ENCODE peak calls at places on chromosome 3, in eight cellular contexts. J is AG09319; E is heart left ventricle; O is foreskin fibroblast; W is mucosa of descending colon; Z is left ventricle myocardium inferior; D is WTC11; Q is CD4-positive, alpha-beta T cell. H is an unnamed sample.

GRCh38 chr3:73228425-73228824 is 167.0 kb downstream of the EBLN2 start:
- DNase-seq in J (no peak), E (no peak), O (no peak), W (no peak), Z (no peak), D (no peak), Q (no peak), H (no peak)

GRCh38 chr3:80675790-80676189 is 908.0 kb upstream of the ROBO1 start:
- DNase-seq in J (no peak), E (no peak), O (no peak), W (no peak), Z (no peak), D (no peak), Q (no peak), H (no peak)

GRCh38 chr3:194404365-194405140 is 5.5 kb upstream of the GP5 start:
- DNase-seq in J (peak; percentile 31), E (no peak), O (peak; percentile 78), W (peak; percentile 88), Z (no peak), D (no peak), Q (peak; percentile 30), H (no peak)

GRCh38 chr3:68889328-68889727 is 43.0 kb downstream of the TAFA4 start:
- DNase-seq in J (no peak), E (no peak), O (no peak), W (no peak), Z (no peak), D (no peak), Q (no peak), H (no peak)

GRCh38 chr3:129051776-129052400 is 8.7 kb upstream of the GP9 start:
- DNase-seq in J (no peak), E (no peak), O (no peak), W (peak; percentile 57), Z (peak; percentile 43), D (no peak), Q (no peak), H (no peak)

GRCh38 chr3:147521646-147522045 is 112.5 kb downstream of the ZIC1 start:
- DNase-seq in J (no peak), E (no peak), O (peak; percentile 52), W (no peak), Z (no peak), D (no peak), Q (no peak), H (no peak)

GRCh38 chr3:113084777-113085176 is 94.0 kb downstream of the GTPBP8 start:
- DNase-seq in J (peak; percentile 93), E (peak; percentile 39), O (peak; percentile 85), W (peak; percentile 35), Z (peak; percentile 20), D (no peak), Q (no peak), H (no peak)

GRCh38 chr3:34444137-34444536 is 645.7 kb downstream of the PDCD6IP start:
- DNase-seq in J (no peak), E (no peak), O (no peak), W (no peak), Z (no peak), D (no peak), Q (no peak), H (no peak)

GRCh38 chr3:104281713-104282112 is 1085.0 kb upstream of the ALCAM start:
- DNase-seq in J (no peak), E (no peak), O (no peak), W (no peak), Z (no peak), D (no peak), Q (no peak), H (no peak)

GRCh38 chr3:45596290-45596791 is 1.8 kb downstream of the LIMD1 start:
- DNase-seq in J (no peak), E (no peak), O (no peak), W (peak; percentile 35), Z (no peak), D (no peak), Q (no peak), H (no peak)

GRCh38 chr3:88307666-88308065 is 157.9 kb downstream of the C3orf38 start:
- DNase-seq in J (no peak), E (no peak), O (no peak), W (no peak), Z (no peak), D (peak; percentile 70), Q (no peak), H (no peak)

GRCh38 chr3:11014253-11014652 is 21.7 kb downstream of the SLC6A1 start:
- DNase-seq in J (no peak), E (no peak), O (no peak), W (no peak), Z (no peak), D (no peak), Q (no peak), H (no peak)

GRCh38 chr3:112640864-112641751 is at the start of gene CCDC80:
- DNase-seq in J (no peak), E (no peak), O (peak; percentile 90), W (no peak), Z (no peak), D (no peak), Q (no peak), H (no peak)

GRCh38 chr3:53083496-53083895 is 37.6 kb upstream of the SFMBT1 start:
- DNase-seq in J (peak; percentile 59), E (peak; percentile 87), O (peak; percentile 92), W (no peak), Z (peak; percentile 73), D (no peak), Q (no peak), H (no peak)

GRCh38 chr3:53162672-53163458 is 1.9 kb downstream of the PRKCD start:
- DNase-seq in J (no peak), E (no peak), O (peak; percentile 36), W (peak; percentile 63), Z (no peak), D (no peak), Q (peak; percentile 32), H (no peak)

GRCh38 chr3:187746479-187747335 is 1.4 kb upstream of the BCL6 start:
- DNase-seq in J (no peak), E (no peak), O (peak; percentile 52), W (no peak), Z (no peak), D (no peak), Q (no peak), H (no peak)

GRCh38 chr3:44762170-44762677 is 630 bp downstream of the KIF15 start:
- DNase-seq in J (no peak), E (no peak), O (peak; percentile 32), W (no peak), Z (no peak), D (no peak), Q (no peak), H (no peak)

GRCh38 chr3:175336406-175337133 is 477.4 kb downstream of the NAALADL2 start:
- DNase-seq in J (no peak), E (no peak), O (no peak), W (peak; percentile 36), Z (no peak), D (no peak), Q (no peak), H (no peak)

GRCh38 chr3:128851601-128852000 is 27.8 kb upstream of the ACAD9 start:
- DNase-seq in J (no peak), E (no peak), O (no peak), W (no peak), Z (no peak), D (no peak), Q (no peak), H (no peak)

GRCh38 chr3:158402590-158402989 is 168.4 kb upstream of the MLF1 start:
- DNase-seq in J (no peak), E (no peak), O (no peak), W (no peak), Z (no peak), D (no peak), Q (no peak), H (no peak)

GRCh38 chr3:56894912-56895431 is 93.2 kb upstream of the ARHGEF3 start:
- DNase-seq in J (no peak), E (no peak), O (peak; percentile 23), W (no peak), Z (no peak), D (no peak), Q (peak; percentile 17), H (no peak)

DNA sequence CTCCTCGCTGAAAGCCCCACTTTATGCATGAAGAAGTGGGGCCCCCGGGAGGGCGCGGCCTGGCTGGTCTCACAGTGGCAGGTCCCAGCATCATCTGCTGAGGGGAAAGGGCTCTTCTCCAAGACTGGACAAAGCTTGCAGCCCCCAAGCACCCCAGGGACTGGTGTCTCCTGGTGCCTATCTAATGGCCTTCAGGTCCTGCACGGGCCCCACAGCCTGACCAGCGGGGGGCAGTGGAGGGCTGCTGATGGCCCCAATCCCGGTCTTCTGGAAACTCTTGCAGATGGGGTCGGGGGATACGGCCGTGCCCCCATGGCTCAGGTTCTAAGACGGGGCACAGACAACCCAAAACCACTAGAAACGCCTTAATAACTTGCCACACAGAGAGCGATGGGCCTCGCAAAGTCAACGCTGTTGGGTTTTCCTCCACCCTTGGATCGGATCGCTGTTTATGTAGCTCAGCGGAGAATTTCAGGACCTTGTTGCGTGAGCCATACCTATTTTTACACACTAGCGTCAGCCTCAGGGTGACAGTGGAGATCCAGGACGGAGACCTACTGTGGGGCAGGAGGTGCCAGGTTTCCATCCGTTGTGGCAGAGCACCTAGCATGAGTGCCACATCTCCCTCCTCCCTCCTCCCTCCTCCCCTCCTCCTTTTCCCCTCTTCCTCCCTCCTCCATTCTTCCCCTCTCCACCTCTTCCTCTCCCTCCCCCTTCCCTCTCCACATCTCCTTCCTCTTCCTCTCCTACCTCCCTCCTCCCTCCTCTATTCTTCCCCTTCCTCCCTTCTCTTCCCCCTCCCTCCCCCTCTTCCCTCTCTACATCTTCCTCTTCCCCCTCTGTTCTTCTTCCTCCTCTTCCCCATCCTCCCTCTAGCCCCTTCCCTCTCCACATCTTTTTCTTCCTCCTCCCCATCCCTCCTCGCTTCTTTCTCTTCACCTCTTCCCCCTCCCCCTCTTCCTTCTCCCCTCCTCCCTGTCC is 79.3 kb upstream of the ALDH1L1 start:
- DNase-seq in J (peak; percentile 8), E (peak; percentile 89), O (peak; percentile 61), W (peak; percentile 48), Z (peak; percentile 74), D (peak; percentile 73), Q (no peak), H (no peak)
- TF ChIP-seq CTCF in J (peak; percentile 60), E (peak; percentile 78), O (peak; percentile 55), W (no peak), Z (peak; percentile 83), D (peak; percentile 22), Q (no peak), H (no peak)

DNA sequence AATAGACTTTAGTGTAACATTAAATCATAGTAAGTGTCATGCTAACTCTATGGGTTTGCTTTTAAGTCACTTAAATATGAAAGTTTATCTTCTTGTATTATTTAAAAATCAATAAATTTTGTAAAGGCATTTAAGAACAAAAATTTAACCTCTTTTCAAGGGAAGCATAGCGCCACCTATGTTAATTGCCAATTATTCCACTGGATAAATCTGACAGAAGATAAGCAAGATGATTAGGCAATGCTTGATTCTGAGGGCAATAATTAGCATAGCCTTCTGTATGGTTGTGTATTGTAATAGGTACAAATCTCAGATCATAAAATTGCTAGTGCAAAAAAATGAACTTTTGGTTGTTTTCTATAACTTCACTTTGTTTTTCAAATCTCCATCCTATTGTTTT is 560.1 kb downstream of the GRM7 start:
- DNase-seq in J (no peak), E (no peak), O (no peak), W (no peak), Z (no peak), D (no peak), Q (no peak), H (no peak)
- TF ChIP-seq CTCF in J (no peak), E (no peak), O (no peak), W (no peak), Z (no peak), D (no peak), Q (no peak), H (no peak)

GRCh38 chr3:190225186-190225692 is 97.0 kb downstream of the CLDN1 start:
- DNase-seq in J (peak; percentile 7), E (no peak), O (peak; percentile 51), W (peak; percentile 30), Z (no peak), D (no peak), Q (no peak), H (no peak)
- TF ChIP-seq CTCF in J (peak; percentile 49), E (peak; percentile 23), O (peak; percentile 36), W (no peak), Z (peak; percentile 54), D (no peak), Q (peak; percentile 31), H (peak; percentile 46)

GRCh38 chr3:101224739-101225138 is 95.6 kb downstream of the IMPG2 start:
- DNase-seq in J (no peak), E (no peak), O (no peak), W (no peak), Z (no peak), D (no peak), Q (no peak), H (no peak)
- TF ChIP-seq CTCF in J (no peak), E (no peak), O (no peak), W (no peak), Z (no peak), D (no peak), Q (no peak), H (no peak)